ENCODE peak calls at places on chromosomes 7 and 10, in eight cellular contexts. One of them, this sample, is unnamed.

GRCh38 chr7:28272461-28272877 is 91.9 kb upstream of the JAZF1 start:
- DNase-seq in psoas muscle: no peak
- DNase-seq in lower lobe of right lung: peak; percentile 46
- DNase-seq in vagina: no peak
- DNase-seq in OCI-LY7: peak; percentile 47
- DNase-seq in suprapubic skin: no peak
- DNase-seq in transverse colon: peak; percentile 25
- DNase-seq in right atrium auricular region: no peak
- DNase-seq in this sample: no peak

GRCh38 chr7:110095372-110096052 is 995.4 kb upstream of the LRRN3 start:
- DNase-seq in right atrium auricular region: no peak
- DNase-seq in psoas muscle: no peak
- DNase-seq in vagina: no peak
- DNase-seq in suprapubic skin: no peak
- DNase-seq in lower lobe of right lung: no peak
- DNase-seq in OCI-LY7: no peak
- DNase-seq in transverse colon: no peak
- DNase-seq in this sample: no peak

GRCh38 chr10:131196176-131196885 is 115.2 kb downstream of the TCERG1L start:
- DNase-seq in vagina: no peak
- DNase-seq in suprapubic skin: peak; percentile 60
- DNase-seq in right atrium auricular region: no peak
- DNase-seq in OCI-LY7: no peak
- DNase-seq in transverse colon: no peak
- DNase-seq in lower lobe of right lung: no peak
- DNase-seq in psoas muscle: no peak
- DNase-seq in this sample: no peak

GRCh38 chr10:130255777-130256176 is 119.6 kb downstream of the GLRX3 start:
- DNase-seq in vagina: peak; percentile 52
- DNase-seq in OCI-LY7: no peak
- DNase-seq in suprapubic skin: no peak
- DNase-seq in lower lobe of right lung: no peak
- DNase-seq in right atrium auricular region: no peak
- DNase-seq in psoas muscle: no peak
- DNase-seq in transverse colon: no peak
- DNase-seq in this sample: no peak

GRCh38 chr7:116224492-116225098 is 14.3 kb downstream of the TES start:
- DNase-seq in transverse colon: no peak
- DNase-seq in OCI-LY7: no peak
- DNase-seq in vagina: no peak
- DNase-seq in psoas muscle: no peak
- DNase-seq in lower lobe of right lung: no peak
- DNase-seq in right atrium auricular region: no peak
- DNase-seq in suprapubic skin: no peak
- DNase-seq in this sample: no peak

GRCh38 chr7:98674881-98675280 is 57.8 kb downstream of the NPTX2 start:
- DNase-seq in vagina: no peak
- DNase-seq in transverse colon: no peak
- DNase-seq in OCI-LY7: no peak
- DNase-seq in psoas muscle: no peak
- DNase-seq in lower lobe of right lung: no peak
- DNase-seq in suprapubic skin: peak; percentile 71
- DNase-seq in right atrium auricular region: no peak
- DNase-seq in this sample: no peak

GRCh38 chr10:91046891-91047290 is 126.0 kb upstream of the ANKRD1 start:
- DNase-seq in vagina: no peak
- DNase-seq in transverse colon: no peak
- DNase-seq in right atrium auricular region: no peak
- DNase-seq in lower lobe of right lung: no peak
- DNase-seq in suprapubic skin: no peak
- DNase-seq in OCI-LY7: no peak
- DNase-seq in psoas muscle: no peak
- DNase-seq in this sample: no peak

GRCh38 chr7:30469303-30469702 is 9.3 kb downstream of the NOD1 start:
- DNase-seq in psoas muscle: peak; percentile 70
- DNase-seq in vagina: peak; percentile 96
- DNase-seq in right atrium auricular region: peak; percentile 96
- DNase-seq in OCI-LY7: no peak
- DNase-seq in lower lobe of right lung: peak; percentile 81
- DNase-seq in transverse colon: peak; percentile 71
- DNase-seq in suprapubic skin: peak; percentile 87
- DNase-seq in this sample: no peak

GRCh38 chr10:33735463-33735862 is 401.0 kb upstream of the NRP1 start:
- DNase-seq in suprapubic skin: no peak
- DNase-seq in right atrium auricular region: no peak
- DNase-seq in psoas muscle: no peak
- DNase-seq in lower lobe of right lung: no peak
- DNase-seq in transverse colon: no peak
- DNase-seq in vagina: no peak
- DNase-seq in OCI-LY7: no peak
- DNase-seq in this sample: peak; percentile 50

GRCh38 chr7:98681951-98682350 is 64.9 kb downstream of the NPTX2 start:
- DNase-seq in OCI-LY7: peak; percentile 48
- DNase-seq in right atrium auricular region: no peak
- DNase-seq in transverse colon: no peak
- DNase-seq in lower lobe of right lung: no peak
- DNase-seq in suprapubic skin: no peak
- DNase-seq in vagina: no peak
- DNase-seq in psoas muscle: no peak
- DNase-seq in this sample: no peak

GRCh38 chr7:5704534-5704922 is 76.9 kb downstream of the RNF216 start:
- DNase-seq in right atrium auricular region: peak; percentile 91
- DNase-seq in OCI-LY7: peak; percentile 74
- DNase-seq in lower lobe of right lung: peak; percentile 68
- DNase-seq in transverse colon: peak; percentile 79
- DNase-seq in psoas muscle: peak; percentile 77
- DNase-seq in suprapubic skin: no peak
- DNase-seq in vagina: no peak
- DNase-seq in this sample: no peak

GRCh38 chr7:128030999-128031681 is at the start of gene LRRC4:
- DNase-seq in lower lobe of right lung: peak; percentile 65
- DNase-seq in right atrium auricular region: no peak
- DNase-seq in suprapubic skin: no peak
- DNase-seq in vagina: no peak
- DNase-seq in OCI-LY7: peak; percentile 30
- DNase-seq in psoas muscle: no peak
- DNase-seq in transverse colon: peak; percentile 36
- DNase-seq in this sample: peak; percentile 60

GRCh38 chr7:126574838-126575250 is 677.9 kb downstream of the GRM8 start:
- DNase-seq in transverse colon: no peak
- DNase-seq in psoas muscle: no peak
- DNase-seq in vagina: no peak
- DNase-seq in right atrium auricular region: no peak
- DNase-seq in lower lobe of right lung: no peak
- DNase-seq in suprapubic skin: no peak
- DNase-seq in OCI-LY7: no peak
- DNase-seq in this sample: no peak

GRCh38 chr7:33185786-33186185 is 56.4 kb downstream of the BBS9 start:
- DNase-seq in lower lobe of right lung: no peak
- DNase-seq in vagina: no peak
- DNase-seq in OCI-LY7: peak; percentile 52
- DNase-seq in transverse colon: no peak
- DNase-seq in right atrium auricular region: no peak
- DNase-seq in suprapubic skin: no peak
- DNase-seq in psoas muscle: no peak
- DNase-seq in this sample: no peak

GRCh38 chr7:101832681-101833375 is 15.4 kb downstream of the CUX1 start:
- DNase-seq in OCI-LY7: no peak
- DNase-seq in vagina: no peak
- DNase-seq in suprapubic skin: peak; percentile 65
- DNase-seq in transverse colon: no peak
- DNase-seq in right atrium auricular region: no peak
- DNase-seq in psoas muscle: no peak
- DNase-seq in lower lobe of right lung: no peak
- DNase-seq in this sample: no peak

GRCh38 chr10:102007802-102008201 is 48.2 kb downstream of the ARMH3 start:
- DNase-seq in OCI-LY7: no peak
- DNase-seq in lower lobe of right lung: no peak
- DNase-seq in transverse colon: no peak
- DNase-seq in psoas muscle: no peak
- DNase-seq in vagina: no peak
- DNase-seq in suprapubic skin: no peak
- DNase-seq in right atrium auricular region: no peak
- DNase-seq in this sample: no peak

GRCh38 chr10:25642736-25643135 is 291.3 kb upstream of the MYO3A start:
- DNase-seq in vagina: no peak
- DNase-seq in suprapubic skin: no peak
- DNase-seq in right atrium auricular region: no peak
- DNase-seq in lower lobe of right lung: no peak
- DNase-seq in transverse colon: no peak
- DNase-seq in psoas muscle: no peak
- DNase-seq in OCI-LY7: no peak
- DNase-seq in this sample: no peak

DNA sequence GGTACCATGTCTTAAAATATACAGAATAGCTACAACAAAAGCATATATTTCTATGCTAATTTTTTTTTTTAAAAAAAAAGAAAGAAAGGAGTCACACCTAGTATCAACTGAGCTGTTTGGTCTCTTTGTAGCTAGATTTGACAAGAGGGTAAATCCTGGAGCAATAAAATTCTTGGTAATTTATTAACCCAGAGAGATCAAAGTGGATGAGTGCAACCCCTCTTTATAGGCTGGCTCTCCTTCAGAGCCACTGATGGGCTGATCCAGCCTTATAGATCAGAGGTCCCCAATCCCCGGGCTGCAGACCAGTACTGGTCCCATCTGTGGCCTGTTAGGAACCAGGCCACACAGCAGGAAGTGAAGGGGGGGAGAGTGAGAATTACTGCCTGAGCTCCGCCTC is 19.8 kb upstream of the MRLN start:
- DNase-seq in lower lobe of right lung: no peak
- DNase-seq in suprapubic skin: no peak
- DNase-seq in vagina: no peak
- DNase-seq in transverse colon: no peak
- DNase-seq in psoas muscle: no peak
- DNase-seq in right atrium auricular region: no peak
- DNase-seq in OCI-LY7: no peak
- DNase-seq in this sample: no peak
- TF ChIP-seq CTCF in lower lobe of right lung: no peak
- TF ChIP-seq CTCF in suprapubic skin: no peak
- TF ChIP-seq CTCF in vagina: no peak
- TF ChIP-seq CTCF in transverse colon: no peak
- TF ChIP-seq CTCF in psoas muscle: no peak
- TF ChIP-seq CTCF in right atrium auricular region: no peak
- TF ChIP-seq CTCF in OCI-LY7: no peak
- TF ChIP-seq CTCF in this sample: no peak

GRCh38 chr10:75011221-75011620 is 100.2 kb upstream of the SAMD8 start:
- DNase-seq in right atrium auricular region: no peak
- DNase-seq in psoas muscle: no peak
- DNase-seq in suprapubic skin: no peak
- DNase-seq in lower lobe of right lung: no peak
- DNase-seq in vagina: no peak
- DNase-seq in OCI-LY7: no peak
- DNase-seq in transverse colon: no peak
- DNase-seq in this sample: no peak

GRCh38 chr10:75009426-75009825 is 102.0 kb upstream of the SAMD8 start:
- DNase-seq in psoas muscle: no peak
- DNase-seq in transverse colon: no peak
- DNase-seq in suprapubic skin: no peak
- DNase-seq in right atrium auricular region: no peak
- DNase-seq in OCI-LY7: no peak
- DNase-seq in vagina: no peak
- DNase-seq in lower lobe of right lung: no peak
- DNase-seq in this sample: no peak

GRCh38 chr10:75003891-75004290 is 107.6 kb upstream of the SAMD8 start:
- DNase-seq in psoas muscle: no peak
- DNase-seq in transverse colon: no peak
- DNase-seq in OCI-LY7: no peak
- DNase-seq in right atrium auricular region: no peak
- DNase-seq in vagina: no peak
- DNase-seq in suprapubic skin: no peak
- DNase-seq in lower lobe of right lung: no peak
- DNase-seq in this sample: no peak

GRCh38 chr10:75008952-75009351 is 102.5 kb upstream of the SAMD8 start:
- DNase-seq in right atrium auricular region: no peak
- DNase-seq in suprapubic skin: no peak
- DNase-seq in OCI-LY7: no peak
- DNase-seq in lower lobe of right lung: no peak
- DNase-seq in psoas muscle: no peak
- DNase-seq in vagina: no peak
- DNase-seq in transverse colon: no peak
- DNase-seq in this sample: no peak

DNA sequence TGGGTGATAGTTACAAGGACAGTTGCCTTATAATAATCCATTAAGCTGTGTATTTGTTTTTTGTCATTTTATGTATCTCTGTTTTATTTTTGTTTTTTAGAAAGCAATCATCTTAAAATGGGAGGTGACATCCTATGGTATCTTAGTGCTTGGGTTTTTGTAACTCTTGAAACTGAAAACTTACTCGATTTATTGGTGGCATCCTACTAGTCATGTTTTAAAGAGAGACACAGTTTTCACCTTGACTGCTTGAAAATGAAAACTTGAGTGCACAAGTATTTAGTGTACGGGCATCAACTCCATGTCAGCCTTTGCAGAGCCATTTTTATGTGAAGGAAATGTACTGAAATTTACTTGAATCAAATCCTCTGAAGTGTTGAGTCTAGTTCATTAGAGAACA is 103.8 kb upstream of the SAMD8 start:
- DNase-seq in vagina: no peak
- DNase-seq in psoas muscle: no peak
- DNase-seq in suprapubic skin: no peak
- DNase-seq in right atrium auricular region: no peak
- DNase-seq in lower lobe of right lung: no peak
- DNase-seq in OCI-LY7: no peak
- DNase-seq in transverse colon: no peak
- DNase-seq in this sample: no peak
- H3K36me3 ChIP-seq in vagina: no peaks in the 10 kb centered on the region
- H3K36me3 ChIP-seq in psoas muscle: no peaks in the 10 kb centered on the region
- H3K36me3 ChIP-seq in suprapubic skin: peaks cover 8% of the 10 kb centered on the region
- H3K36me3 ChIP-seq in right atrium auricular region: no peaks in the 10 kb centered on the region
- H3K36me3 ChIP-seq in lower lobe of right lung: no peaks in the 10 kb centered on the region
- H3K36me3 ChIP-seq in OCI-LY7: no peaks in the 10 kb centered on the region
- H3K36me3 ChIP-seq in transverse colon: no peaks in the 10 kb centered on the region
- H3K36me3 ChIP-seq in this sample: no peaks in the 10 kb centered on the region

GRCh38 chr7:26857534-26858228 is 6.7 kb downstream of the SKAP2 start:
- DNase-seq in vagina: no peak
- DNase-seq in OCI-LY7: no peak
- DNase-seq in transverse colon: peak; percentile 38
- DNase-seq in right atrium auricular region: no peak
- DNase-seq in suprapubic skin: no peak
- DNase-seq in lower lobe of right lung: peak; percentile 50
- DNase-seq in psoas muscle: peak; percentile 55
- DNase-seq in this sample: peak; percentile 9
- H3K4me3 ChIP-seq in vagina: no peak overlapping the region
- H3K4me3 ChIP-seq in OCI-LY7: no peak overlapping the region
- H3K4me3 ChIP-seq in transverse colon: no peak overlapping the region
- H3K4me3 ChIP-seq in right atrium auricular region: no peak overlapping the region
- H3K4me3 ChIP-seq in suprapubic skin: peak overlapping the region; percentile 40
- H3K4me3 ChIP-seq in lower lobe of right lung: peak overlapping the region; percentile 44
- H3K4me3 ChIP-seq in psoas muscle: peak overlapping the region; percentile 54
- H3K4me3 ChIP-seq in this sample: no peak overlapping the region

DNA sequence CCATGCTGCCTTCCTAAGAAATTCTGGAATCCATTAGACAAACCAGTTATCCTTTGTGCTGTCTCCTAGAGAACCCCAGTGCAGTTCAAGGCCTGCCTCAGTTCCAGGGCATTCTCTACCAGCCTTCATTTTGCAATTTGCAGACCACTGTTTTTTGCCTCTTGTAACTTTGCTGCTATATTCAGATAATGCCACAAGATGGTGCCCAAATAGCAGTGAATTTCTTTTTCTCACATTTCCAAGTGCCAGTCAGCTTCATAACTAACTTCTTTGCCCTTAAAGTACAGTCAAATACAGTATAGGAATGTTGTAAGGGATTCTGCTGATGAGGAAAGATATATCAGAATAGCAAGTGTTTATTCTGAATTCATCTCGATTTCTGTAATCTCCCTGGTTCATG is 25.2 kb downstream of the LOXL4 start:
- DNase-seq in psoas muscle: no peak
- DNase-seq in lower lobe of right lung: no peak
- DNase-seq in vagina: no peak
- DNase-seq in suprapubic skin: no peak
- DNase-seq in OCI-LY7: peak; percentile 20
- DNase-seq in right atrium auricular region: no peak
- DNase-seq in transverse colon: no peak
- DNase-seq in this sample: no peak
- TF ChIP-seq CTCF in psoas muscle: peak; percentile 48
- TF ChIP-seq CTCF in lower lobe of right lung: peak; percentile 31
- TF ChIP-seq CTCF in vagina: no peak
- TF ChIP-seq CTCF in suprapubic skin: peak; percentile 18
- TF ChIP-seq CTCF in OCI-LY7: peak; percentile 73
- TF ChIP-seq CTCF in right atrium auricular region: no peak
- TF ChIP-seq CTCF in transverse colon: peak; percentile 13
- TF ChIP-seq CTCF in this sample: peak; percentile 26